ENCODE peak calls at places on chromosomes 4 and X, in six cellular contexts. One of them, this sample, is unnamed.

GRCh38 chr4:87042986-87043820 is 108.4 kb downstream of the AFF1 start:
- DNase-seq in K562: no peak
- DNase-seq in HepG2: no peak
- DNase-seq in A549: no peak
- DNase-seq in HCT116: no peak
- DNase-seq in GM12878: no peak
- DNase-seq in this sample: no peak

GRCh38 chrX:153494541-153495361 is at the start of gene BGN:
- DNase-seq in HepG2: peak; percentile 26
- DNase-seq in A549: no peak
- DNase-seq in K562: peak; percentile 44
- DNase-seq in GM12878: no peak
- DNase-seq in HCT116: no peak
- DNase-seq in this sample: no peak

GRCh38 chr4:168614316-168615057 is 117.6 kb downstream of the PALLD start:
- DNase-seq in K562: no peak
- DNase-seq in HepG2: no peak
- DNase-seq in A549: no peak
- DNase-seq in GM12878: no peak
- DNase-seq in HCT116: no peak
- DNase-seq in this sample: no peak

GRCh38 chr4:178784491-178784890 is 1342.3 kb upstream of the AGA start:
- DNase-seq in GM12878: no peak
- DNase-seq in K562: no peak
- DNase-seq in HepG2: no peak
- DNase-seq in HCT116: no peak
- DNase-seq in A549: no peak
- DNase-seq in this sample: no peak

GRCh38 chr4:83150563-83151330 is 36.2 kb upstream of the PLAC8 start:
- DNase-seq in HCT116: no peak
- DNase-seq in HepG2: peak; percentile 43
- DNase-seq in GM12878: no peak
- DNase-seq in A549: no peak
- DNase-seq in K562: no peak
- DNase-seq in this sample: no peak

GRCh38 chr4:39118034-39118658 is 56.1 kb downstream of the KLHL5 start:
- DNase-seq in HepG2: peak; percentile 3
- DNase-seq in GM12878: no peak
- DNase-seq in HCT116: no peak
- DNase-seq in K562: no peak
- DNase-seq in A549: no peak
- DNase-seq in this sample: no peak

GRCh38 chr4:62531250-62531649 is 1331.1 kb downstream of the ADGRL3 start:
- DNase-seq in HepG2: no peak
- DNase-seq in K562: no peak
- DNase-seq in GM12878: no peak
- DNase-seq in HCT116: no peak
- DNase-seq in A549: no peak
- DNase-seq in this sample: no peak

GRCh38 chrX:1582686-1583437 is 8.5 kb upstream of the AKAP17A start:
- DNase-seq in HepG2: peak; percentile 63
- DNase-seq in HCT116: peak; percentile 55
- DNase-seq in K562: no peak
- DNase-seq in A549: peak; percentile 69
- DNase-seq in GM12878: no peak
- DNase-seq in this sample: peak; percentile 79

GRCh38 chrX:123860506-123860840 is 620 bp downstream of the XIAP start:
- DNase-seq in GM12878: peak; percentile 21
- DNase-seq in HCT116: no peak
- DNase-seq in HepG2: peak; percentile 29
- DNase-seq in K562: no peak
- DNase-seq in A549: no peak
- DNase-seq in this sample: peak; percentile 24

GRCh38 chr4:158176108-158176507 is 3.3 kb upstream of the GASK1B start:
- DNase-seq in HCT116: peak; percentile 56
- DNase-seq in HepG2: no peak
- DNase-seq in GM12878: no peak
- DNase-seq in K562: no peak
- DNase-seq in A549: no peak
- DNase-seq in this sample: no peak

GRCh38 chrX:130174051-130174704 is 2.4 kb downstream of the RAB33A start:
- DNase-seq in A549: no peak
- DNase-seq in HCT116: no peak
- DNase-seq in HepG2: no peak
- DNase-seq in K562: peak; percentile 17
- DNase-seq in GM12878: no peak
- DNase-seq in this sample: no peak

GRCh38 chr4:82770607-82771006 is 28.0 kb downstream of the SCD5 start:
- DNase-seq in HepG2: no peak
- DNase-seq in A549: no peak
- DNase-seq in GM12878: no peak
- DNase-seq in HCT116: no peak
- DNase-seq in K562: no peak
- DNase-seq in this sample: no peak

GRCh38 chrX:83469551-83469950 is 38.5 kb upstream of the POU3F4 start:
- DNase-seq in GM12878: no peak
- DNase-seq in A549: peak; percentile 4
- DNase-seq in K562: no peak
- DNase-seq in HepG2: peak; percentile 6
- DNase-seq in HCT116: no peak
- DNase-seq in this sample: peak; percentile 35

GRCh38 chr4:80138556-80139538 is 58.5 kb upstream of the PRDM8 start:
- DNase-seq in A549: no peak
- DNase-seq in HCT116: no peak
- DNase-seq in HepG2: no peak
- DNase-seq in K562: no peak
- DNase-seq in GM12878: peak; percentile 12
- DNase-seq in this sample: peak; percentile 44

GRCh38 chr4:99447079-99447478 is 11.9 kb upstream of the ADH7 start:
- DNase-seq in HCT116: peak; percentile 3
- DNase-seq in GM12878: peak; percentile 34
- DNase-seq in A549: peak; percentile 72
- DNase-seq in K562: no peak
- DNase-seq in HepG2: no peak
- DNase-seq in this sample: no peak

GRCh38 chrX:48468247-48468671 is 1.8 kb downstream of the SLC38A5 start:
- DNase-seq in GM12878: no peak
- DNase-seq in HCT116: no peak
- DNase-seq in HepG2: no peak
- DNase-seq in K562: peak; percentile 77
- DNase-seq in A549: no peak
- DNase-seq in this sample: no peak

GRCh38 chrX:110568396-110568795 is 209.7 kb downstream of the RTL9 start:
- DNase-seq in HepG2: no peak
- DNase-seq in A549: no peak
- DNase-seq in GM12878: no peak
- DNase-seq in HCT116: no peak
- DNase-seq in K562: no peak
- DNase-seq in this sample: no peak

GRCh38 chrX:41723821-41724220 is at the start of gene GPR82:
- DNase-seq in HepG2: no peak
- DNase-seq in HCT116: no peak
- DNase-seq in A549: no peak
- DNase-seq in K562: no peak
- DNase-seq in GM12878: no peak
- DNase-seq in this sample: peak; percentile 43

GRCh38 chrX:80648023-80648422 is 161.7 kb downstream of the BRWD3 start:
- DNase-seq in K562: no peak
- DNase-seq in GM12878: no peak
- DNase-seq in A549: peak; percentile 22
- DNase-seq in HCT116: no peak
- DNase-seq in HepG2: no peak
- DNase-seq in this sample: no peak

GRCh38 chrX:27987862-27988646 is 6.8 kb upstream of the DCAF8L1 start:
- DNase-seq in HepG2: peak; percentile 5
- DNase-seq in A549: no peak
- DNase-seq in HCT116: no peak
- DNase-seq in K562: no peak
- DNase-seq in GM12878: no peak
- DNase-seq in this sample: no peak

GRCh38 chr4:14771504-14772175 is 230.6 kb upstream of the CPEB2 start:
- DNase-seq in K562: no peak
- DNase-seq in HepG2: no peak
- DNase-seq in A549: no peak
- DNase-seq in HCT116: no peak
- DNase-seq in GM12878: no peak
- DNase-seq in this sample: no peak

GRCh38 chr4:162497564-162498167 is 333.9 kb upstream of the FSTL5 start:
- DNase-seq in GM12878: no peak
- DNase-seq in HepG2: peak; percentile 30
- DNase-seq in A549: peak; percentile 26
- DNase-seq in HCT116: peak; percentile 15
- DNase-seq in K562: peak; percentile 4
- DNase-seq in this sample: peak; percentile 31

GRCh38 chr4:1356181-1356998 is 9.4 kb downstream of the UVSSA start:
- DNase-seq in GM12878: no peak
- DNase-seq in HCT116: no peak
- DNase-seq in HepG2: peak; percentile 36
- DNase-seq in A549: peak; percentile 61
- DNase-seq in K562: peak; percentile 80
- DNase-seq in this sample: no peak

GRCh38 chr4:3340703-3341088 is 47.9 kb downstream of the RGS12 start:
- DNase-seq in HCT116: no peak
- DNase-seq in A549: peak; percentile 14
- DNase-seq in GM12878: no peak
- DNase-seq in K562: no peak
- DNase-seq in HepG2: no peak
- DNase-seq in this sample: no peak

GRCh38 chr4:152777488-152777887 is 2.0 kb downstream of the TIGD4 start:
- DNase-seq in K562: no peak
- DNase-seq in GM12878: no peak
- DNase-seq in A549: no peak
- DNase-seq in HCT116: no peak
- DNase-seq in HepG2: no peak
- DNase-seq in this sample: no peak

GRCh38 chrX:154809939-154810665 is 4.8 kb upstream of the MPP1 start:
- DNase-seq in K562: no peak
- DNase-seq in A549: no peak
- DNase-seq in HCT116: no peak
- DNase-seq in GM12878: no peak
- DNase-seq in HepG2: no peak
- DNase-seq in this sample: no peak

GRCh38 chrX:84168095-84168494 is 19.9 kb downstream of the RPS6KA6 start:
- DNase-seq in GM12878: no peak
- DNase-seq in HCT116: no peak
- DNase-seq in HepG2: no peak
- DNase-seq in K562: no peak
- DNase-seq in A549: peak; percentile 29
- DNase-seq in this sample: no peak

GRCh38 chrX:7996414-7996813 is 69.2 kb upstream of the PNPLA4 start:
- DNase-seq in A549: peak; percentile 34
- DNase-seq in GM12878: no peak
- DNase-seq in K562: peak; percentile 8
- DNase-seq in HepG2: peak; percentile 28
- DNase-seq in HCT116: no peak
- DNase-seq in this sample: peak; percentile 31
- TF ChIP-seq REST in A549: no peak
- TF ChIP-seq REST in GM12878: no peak
- TF ChIP-seq REST in K562: no peak
- TF ChIP-seq REST in HepG2: no peak
- TF ChIP-seq REST in HCT116: no peak
- TF ChIP-seq REST in this sample: no peak

DNA sequence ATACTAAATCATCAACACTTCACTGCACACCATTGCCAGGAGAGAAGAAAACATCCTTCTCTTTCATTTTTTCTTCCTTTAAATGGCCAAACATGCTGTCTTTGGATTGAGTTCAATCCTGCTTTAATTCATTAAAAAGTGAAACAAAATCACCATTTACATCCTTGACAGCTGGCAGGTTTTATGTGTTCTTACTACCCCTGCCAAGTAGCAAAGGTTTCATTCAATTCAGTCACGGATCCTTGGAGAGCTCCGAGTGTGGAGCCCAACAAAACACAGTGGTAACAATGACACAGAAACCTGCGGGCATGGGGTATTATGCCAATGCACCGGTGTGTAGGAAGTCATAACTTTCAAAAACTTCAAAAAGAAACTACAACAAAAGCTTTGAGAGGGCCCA is 568.2 kb downstream of the ANKRD50 start:
- DNase-seq in A549: no peak
- DNase-seq in K562: no peak
- DNase-seq in GM12878: no peak
- DNase-seq in HCT116: no peak
- DNase-seq in HepG2: no peak
- DNase-seq in this sample: no peak
- TF ChIP-seq REST in A549: no peak
- TF ChIP-seq REST in K562: no peak
- TF ChIP-seq REST in GM12878: no peak
- TF ChIP-seq REST in HCT116: no peak
- TF ChIP-seq REST in HepG2: no peak
- TF ChIP-seq REST in this sample: no peak

DNA sequence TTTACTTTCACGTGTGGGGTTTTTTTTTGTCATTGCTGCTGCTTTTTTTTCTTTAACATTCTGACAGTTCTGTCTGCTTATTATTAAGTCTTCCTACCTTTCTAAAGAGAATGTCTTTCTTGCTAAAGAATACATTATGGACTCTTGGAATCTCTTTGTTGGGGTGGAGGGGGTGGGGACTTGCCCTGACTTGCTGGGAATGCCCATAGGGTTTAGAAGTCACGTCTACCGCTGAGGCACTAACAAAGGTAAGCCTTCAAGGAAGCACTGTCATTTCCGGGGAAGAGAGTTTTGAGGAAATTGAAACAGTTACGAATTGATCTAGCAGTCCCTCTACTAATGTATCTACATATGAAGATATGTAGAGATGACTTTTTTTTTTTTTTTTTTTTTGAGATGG is 19.4 kb downstream of the CD99 start:
- DNase-seq in GM12878: no peak
- DNase-seq in HCT116: no peak
- DNase-seq in A549: peak; percentile 81
- DNase-seq in HepG2: no peak
- DNase-seq in K562: no peak
- DNase-seq in this sample: no peak
- TF ChIP-seq REST in GM12878: no peak
- TF ChIP-seq REST in HCT116: no peak
- TF ChIP-seq REST in A549: no peak
- TF ChIP-seq REST in HepG2: no peak
- TF ChIP-seq REST in K562: no peak
- TF ChIP-seq REST in this sample: no peak

DNA sequence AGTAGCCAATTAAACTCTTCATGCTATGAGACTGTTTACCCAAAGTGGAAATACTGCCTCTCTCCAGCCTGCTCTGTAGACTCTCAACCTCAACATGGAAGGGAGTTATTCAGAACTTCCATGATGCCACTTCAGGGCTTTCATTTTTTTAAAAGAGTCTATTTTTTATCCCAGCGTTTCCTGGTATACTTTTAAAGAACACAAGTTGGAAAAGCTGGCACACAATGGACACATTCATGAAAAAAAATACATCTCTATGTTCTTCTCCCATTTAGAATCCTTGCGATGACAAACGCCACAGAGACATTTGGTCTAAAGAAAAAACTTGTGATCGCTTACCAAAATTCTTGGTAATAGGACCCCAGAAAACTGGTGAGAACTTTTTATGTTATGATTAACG is 126.2 kb downstream of the PRSS12 start:
- DNase-seq in GM12878: no peak
- DNase-seq in A549: no peak
- DNase-seq in K562: no peak
- DNase-seq in HCT116: no peak
- DNase-seq in HepG2: no peak
- DNase-seq in this sample: no peak
- TF ChIP-seq REST in GM12878: no peak
- TF ChIP-seq REST in A549: no peak
- TF ChIP-seq REST in K562: no peak
- TF ChIP-seq REST in HCT116: no peak
- TF ChIP-seq REST in HepG2: no peak
- TF ChIP-seq REST in this sample: no peak

GRCh38 chr4:55018521-55018920 is 106.9 kb downstream of the KDR start:
- DNase-seq in HCT116: no peak
- DNase-seq in GM12878: no peak
- DNase-seq in K562: no peak
- DNase-seq in A549: no peak
- DNase-seq in HepG2: no peak
- DNase-seq in this sample: no peak
- TF ChIP-seq REST in HCT116: no peak
- TF ChIP-seq REST in GM12878: no peak
- TF ChIP-seq REST in K562: no peak
- TF ChIP-seq REST in A549: no peak
- TF ChIP-seq REST in HepG2: no peak
- TF ChIP-seq REST in this sample: no peak

This sample was measured in HL-60.